ENCODE peak calls at places on chromosome 12, in eight cellular contexts. T is non-pigmented ciliary epithelial cell; N is ovary; Q is AG10803; E is GM12891; R is right cardiac atrium; A is activated CD4-positive, alpha-beta memory T cell treated with anti-CD3 and anti-CD28 coated beads, Interleukin-2, amount 10 ng/mL, durations not matched to agents 7 days and 5 days; D is GM12865. Z is an unnamed sample.

GRCh38 chr12:47281667-47282171 is 202.0 kb upstream of the AMIGO2 start:
- DNase-seq in T (no peak), N (no peak), Q (no peak), E (no peak), R (no peak), A (no peak), D (no peak), Z (no peak)

GRCh38 chr12:16606201-16606849 is 363 bp upstream of the LMO3 start:
- DNase-seq in T (no peak), N (no peak), Q (peak), E (peak), R (peak), A (no peak), D (peak), Z (peak)

GRCh38 chr12:65594373-65594772 is 229.9 kb upstream of the HMGA2 start:
- DNase-seq in T (no peak), N (no peak), Q (peak), E (no peak), R (no peak), A (no peak), D (no peak), Z (no peak)

GRCh38 chr12:15962760-15963159 is 51.6 kb downstream of the DERA start:
- DNase-seq in T (no peak), N (no peak), Q (no peak), E (no peak), R (no peak), A (no peak), D (no peak), Z (no peak)

GRCh38 chr12:79665488-79665887 is 25.3 kb downstream of the PAWR start:
- DNase-seq in T (no peak), N (no peak), Q (no peak), E (no peak), R (no peak), A (no peak), D (no peak), Z (no peak)

GRCh38 chr12:74903522-74903921 is 306.1 kb downstream of the KCNC2 start:
- DNase-seq in T (no peak), N (no peak), Q (no peak), E (no peak), R (no peak), A (no peak), D (no peak), Z (peak)

GRCh38 chr12:88805692-88806091 is 225.4 kb upstream of the KITLG start:
- DNase-seq in T (no peak), N (no peak), Q (peak), E (no peak), R (no peak), A (no peak), D (peak), Z (no peak)

GRCh38 chr12:28899951-28900350 is 249.1 kb upstream of the FAR2 start:
- DNase-seq in T (peak), N (no peak), Q (peak), E (no peak), R (no peak), A (no peak), D (no peak), Z (no peak)

GRCh38 chr12:14773685-14774073 is 29.6 kb downstream of the WBP11 start:
- DNase-seq in T (no peak), N (no peak), Q (no peak), E (no peak), R (peak), A (no peak), D (no peak), Z (peak)

GRCh38 chr12:53644133-53644532 is 18.0 kb upstream of the ATF7 start:
- DNase-seq in T (no peak), N (no peak), Q (no peak), E (no peak), R (no peak), A (no peak), D (no peak), Z (no peak)

GRCh38 chr12:26723379-26724308 is 109.3 kb downstream of the ITPR2 start:
- DNase-seq in T (no peak), N (no peak), Q (peak), E (no peak), R (no peak), A (no peak), D (no peak), Z (no peak)

GRCh38 chr12:107468182-107468581 is 217.4 kb upstream of the PWP1 start:
- DNase-seq in T (no peak), N (no peak), Q (no peak), E (no peak), R (no peak), A (no peak), D (peak), Z (no peak)

GRCh38 chr12:42705863-42706262 is 116.3 kb upstream of the PRICKLE1 start:
- DNase-seq in T (peak), N (peak), Q (peak), E (no peak), R (peak), A (no peak), D (no peak), Z (no peak)

GRCh38 chr12:52521581-52522266 is 1.5 kb upstream of the KRT5 start:
- DNase-seq in T (no peak), N (no peak), Q (peak), E (no peak), R (no peak), A (peak), D (peak), Z (no peak)

GRCh38 chr12:18432211-18432610 is 170.9 kb downstream of the PIK3C2G start:
- DNase-seq in T (no peak), N (no peak), Q (no peak), E (no peak), R (no peak), A (no peak), D (no peak), Z (no peak)

GRCh38 chr12:78403136-78403535 is 461.4 kb upstream of the SYT1 start:
- DNase-seq in T (peak), N (no peak), Q (peak), E (no peak), R (no peak), A (no peak), D (no peak), Z (no peak)

GRCh38 chr12:71041481-71041880 is 116.3 kb downstream of the TSPAN8 start:
- DNase-seq in T (no peak), N (no peak), Q (no peak), E (no peak), R (no peak), A (no peak), D (no peak), Z (no peak)

GRCh38 chr12:108551556-108551955 is 9.4 kb downstream of the SART3 start:
- DNase-seq in T (peak), N (no peak), Q (peak), E (no peak), R (no peak), A (no peak), D (no peak), Z (no peak)

GRCh38 chr12:57470286-57470969 is 9.2 kb downstream of the ARHGAP9 start:
- DNase-seq in T (no peak), N (no peak), Q (no peak), E (no peak), R (no peak), A (no peak), D (no peak), Z (no peak)